ENCODE peak calls at places on chromosomes 6 and 20, in nine cellular contexts. One of them, this sample, is unnamed.

GRCh38 chr6:4940416-4940815 is 63.4 kb downstream of the RPP40 start:
- DNase-seq in NT2/D1: no peak
- DNase-seq in GM13976: no peak
- DNase-seq in progenitor cell of endocrine pancreas: no peak
- DNase-seq in fibroblast of villous mesenchyme: no peak
- DNase-seq in ovary: no peak
- DNase-seq in KG1: no peak
- DNase-seq in HuH-7: no peak
- DNase-seq in astrocyte of the spinal cord: no peak
- DNase-seq in this sample: no peak

GRCh38 chr6:110878751-110879539 is 4.4 kb downstream of the AMD1 start:
- DNase-seq in NT2/D1: no peak
- DNase-seq in GM13976: peak
- DNase-seq in progenitor cell of endocrine pancreas: no peak
- DNase-seq in fibroblast of villous mesenchyme: peak
- DNase-seq in ovary: no peak
- DNase-seq in KG1: no peak
- DNase-seq in HuH-7: no peak
- DNase-seq in astrocyte of the spinal cord: peak
- DNase-seq in this sample: no peak

GRCh38 chr6:127341471-127342202 is 1.8 kb downstream of the ECHDC1 start:
- DNase-seq in NT2/D1: no peak
- DNase-seq in GM13976: peak
- DNase-seq in progenitor cell of endocrine pancreas: no peak
- DNase-seq in fibroblast of villous mesenchyme: no peak
- DNase-seq in ovary: no peak
- DNase-seq in KG1: no peak
- DNase-seq in HuH-7: no peak
- DNase-seq in astrocyte of the spinal cord: no peak
- DNase-seq in this sample: no peak

GRCh38 chr6:72857791-72858190 is 235.9 kb downstream of the KCNQ5 start:
- DNase-seq in NT2/D1: no peak
- DNase-seq in GM13976: no peak
- DNase-seq in progenitor cell of endocrine pancreas: no peak
- DNase-seq in fibroblast of villous mesenchyme: no peak
- DNase-seq in ovary: no peak
- DNase-seq in KG1: no peak
- DNase-seq in HuH-7: no peak
- DNase-seq in astrocyte of the spinal cord: peak
- DNase-seq in this sample: no peak

GRCh38 chr6:121520337-121521163 is 85.1 kb downstream of the GJA1 start:
- DNase-seq in NT2/D1: peak
- DNase-seq in GM13976: no peak
- DNase-seq in progenitor cell of endocrine pancreas: no peak
- DNase-seq in fibroblast of villous mesenchyme: no peak
- DNase-seq in ovary: no peak
- DNase-seq in KG1: no peak
- DNase-seq in HuH-7: no peak
- DNase-seq in astrocyte of the spinal cord: peak
- DNase-seq in this sample: no peak

GRCh38 chr6:113855500-113856010 is 1.6 kb upstream of the MARCKS start:
- DNase-seq in NT2/D1: no peak
- DNase-seq in GM13976: peak
- DNase-seq in progenitor cell of endocrine pancreas: no peak
- DNase-seq in fibroblast of villous mesenchyme: peak
- DNase-seq in ovary: peak
- DNase-seq in KG1: no peak
- DNase-seq in HuH-7: peak
- DNase-seq in astrocyte of the spinal cord: peak
- DNase-seq in this sample: no peak

GRCh38 chr6:34982424-34982852 is 93.4 kb downstream of the ANKS1A start:
- DNase-seq in NT2/D1: no peak
- DNase-seq in GM13976: peak
- DNase-seq in progenitor cell of endocrine pancreas: no peak
- DNase-seq in fibroblast of villous mesenchyme: no peak
- DNase-seq in ovary: no peak
- DNase-seq in KG1: no peak
- DNase-seq in HuH-7: peak
- DNase-seq in astrocyte of the spinal cord: peak
- DNase-seq in this sample: no peak

GRCh38 chr6:109853426-109853825 is 124.7 kb upstream of the GPR6 start:
- DNase-seq in NT2/D1: no peak
- DNase-seq in GM13976: no peak
- DNase-seq in progenitor cell of endocrine pancreas: no peak
- DNase-seq in fibroblast of villous mesenchyme: no peak
- DNase-seq in ovary: no peak
- DNase-seq in KG1: no peak
- DNase-seq in HuH-7: no peak
- DNase-seq in astrocyte of the spinal cord: no peak
- DNase-seq in this sample: no peak

GRCh38 chr20:47370850-47371782 is 14.6 kb upstream of the ZMYND8 start:
- DNase-seq in NT2/D1: no peak
- DNase-seq in GM13976: no peak
- DNase-seq in progenitor cell of endocrine pancreas: no peak
- DNase-seq in fibroblast of villous mesenchyme: no peak
- DNase-seq in ovary: no peak
- DNase-seq in KG1: no peak
- DNase-seq in HuH-7: no peak
- DNase-seq in astrocyte of the spinal cord: peak
- DNase-seq in this sample: no peak

GRCh38 chr20:2300420-2300819 is 4.6 kb downstream of the TGM3 start:
- DNase-seq in NT2/D1: no peak
- DNase-seq in GM13976: no peak
- DNase-seq in progenitor cell of endocrine pancreas: no peak
- DNase-seq in fibroblast of villous mesenchyme: no peak
- DNase-seq in ovary: no peak
- DNase-seq in KG1: no peak
- DNase-seq in HuH-7: no peak
- DNase-seq in astrocyte of the spinal cord: no peak
- DNase-seq in this sample: no peak

GRCh38 chr6:33584700-33585402 is 4.8 kb upstream of the BAK1 start:
- DNase-seq in NT2/D1: no peak
- DNase-seq in GM13976: no peak
- DNase-seq in progenitor cell of endocrine pancreas: no peak
- DNase-seq in fibroblast of villous mesenchyme: no peak
- DNase-seq in ovary: no peak
- DNase-seq in KG1: no peak
- DNase-seq in HuH-7: no peak
- DNase-seq in astrocyte of the spinal cord: no peak
- DNase-seq in this sample: no peak

GRCh38 chr6:119170427-119171407 is 92.3 kb upstream of the FAM184A start:
- DNase-seq in NT2/D1: no peak
- DNase-seq in GM13976: no peak
- DNase-seq in progenitor cell of endocrine pancreas: no peak
- DNase-seq in fibroblast of villous mesenchyme: peak
- DNase-seq in ovary: no peak
- DNase-seq in KG1: no peak
- DNase-seq in HuH-7: peak
- DNase-seq in astrocyte of the spinal cord: no peak
- DNase-seq in this sample: no peak

GRCh38 chr6:37239950-37240713 is 17.4 kb upstream of the TBC1D22B start:
- DNase-seq in NT2/D1: no peak
- DNase-seq in GM13976: peak
- DNase-seq in progenitor cell of endocrine pancreas: no peak
- DNase-seq in fibroblast of villous mesenchyme: peak
- DNase-seq in ovary: peak
- DNase-seq in KG1: peak
- DNase-seq in HuH-7: no peak
- DNase-seq in astrocyte of the spinal cord: peak
- DNase-seq in this sample: peak

GRCh38 chr6:3190056-3190455 is 32.7 kb upstream of the TUBB2A start:
- DNase-seq in NT2/D1: no peak
- DNase-seq in GM13976: no peak
- DNase-seq in progenitor cell of endocrine pancreas: no peak
- DNase-seq in fibroblast of villous mesenchyme: no peak
- DNase-seq in ovary: no peak
- DNase-seq in KG1: no peak
- DNase-seq in HuH-7: no peak
- DNase-seq in astrocyte of the spinal cord: no peak
- DNase-seq in this sample: no peak

GRCh38 chr20:47544852-47545251 is 43.2 kb downstream of the NCOA3 start:
- DNase-seq in NT2/D1: no peak
- DNase-seq in GM13976: no peak
- DNase-seq in progenitor cell of endocrine pancreas: no peak
- DNase-seq in fibroblast of villous mesenchyme: no peak
- DNase-seq in ovary: no peak
- DNase-seq in KG1: no peak
- DNase-seq in HuH-7: no peak
- DNase-seq in astrocyte of the spinal cord: no peak
- DNase-seq in this sample: no peak

GRCh38 chr20:20520776-20521175 is 152.9 kb downstream of the INSM1 start:
- DNase-seq in NT2/D1: no peak
- DNase-seq in GM13976: no peak
- DNase-seq in progenitor cell of endocrine pancreas: no peak
- DNase-seq in fibroblast of villous mesenchyme: peak
- DNase-seq in ovary: no peak
- DNase-seq in KG1: no peak
- DNase-seq in HuH-7: no peak
- DNase-seq in astrocyte of the spinal cord: peak
- DNase-seq in this sample: no peak

GRCh38 chr6:30463651-30464618 is 25.4 kb upstream of the HLA-E start:
- DNase-seq in NT2/D1: no peak
- DNase-seq in GM13976: peak
- DNase-seq in progenitor cell of endocrine pancreas: no peak
- DNase-seq in fibroblast of villous mesenchyme: peak
- DNase-seq in ovary: peak
- DNase-seq in KG1: peak
- DNase-seq in HuH-7: no peak
- DNase-seq in astrocyte of the spinal cord: peak
- DNase-seq in this sample: no peak

GRCh38 chr20:34475979-34476736 is 40.1 kb upstream of the DYNLRB1 start:
- DNase-seq in NT2/D1: no peak
- DNase-seq in GM13976: peak
- DNase-seq in progenitor cell of endocrine pancreas: no peak
- DNase-seq in fibroblast of villous mesenchyme: peak
- DNase-seq in ovary: peak
- DNase-seq in KG1: no peak
- DNase-seq in HuH-7: no peak
- DNase-seq in astrocyte of the spinal cord: peak
- DNase-seq in this sample: no peak

GRCh38 chr20:1937316-1937976 is 42.2 kb downstream of the SIRPA start:
- DNase-seq in NT2/D1: no peak
- DNase-seq in GM13976: no peak
- DNase-seq in progenitor cell of endocrine pancreas: no peak
- DNase-seq in fibroblast of villous mesenchyme: no peak
- DNase-seq in ovary: no peak
- DNase-seq in KG1: no peak
- DNase-seq in HuH-7: no peak
- DNase-seq in astrocyte of the spinal cord: no peak
- DNase-seq in this sample: no peak

GRCh38 chr20:9035129-9035528 is 33.8 kb upstream of the PLCB4 start:
- DNase-seq in NT2/D1: no peak
- DNase-seq in GM13976: no peak
- DNase-seq in progenitor cell of endocrine pancreas: no peak
- DNase-seq in fibroblast of villous mesenchyme: peak
- DNase-seq in ovary: no peak
- DNase-seq in KG1: no peak
- DNase-seq in HuH-7: no peak
- DNase-seq in astrocyte of the spinal cord: peak
- DNase-seq in this sample: no peak

GRCh38 chr6:130717657-130718056 is 109.5 kb upstream of the SMLR1 start:
- DNase-seq in NT2/D1: no peak
- DNase-seq in GM13976: no peak
- DNase-seq in progenitor cell of endocrine pancreas: no peak
- DNase-seq in fibroblast of villous mesenchyme: no peak
- DNase-seq in ovary: no peak
- DNase-seq in KG1: no peak
- DNase-seq in HuH-7: no peak
- DNase-seq in astrocyte of the spinal cord: peak
- DNase-seq in this sample: no peak

GRCh38 chr6:111661541-111662041 is 55.9 kb upstream of the TRAF3IP2 start:
- DNase-seq in NT2/D1: no peak
- DNase-seq in GM13976: no peak
- DNase-seq in progenitor cell of endocrine pancreas: no peak
- DNase-seq in fibroblast of villous mesenchyme: no peak
- DNase-seq in ovary: no peak
- DNase-seq in KG1: no peak
- DNase-seq in HuH-7: no peak
- DNase-seq in astrocyte of the spinal cord: no peak
- DNase-seq in this sample: no peak

GRCh38 chr6:77136086-77136485 is 327.2 kb downstream of the HTR1B start:
- DNase-seq in NT2/D1: no peak
- DNase-seq in GM13976: no peak
- DNase-seq in progenitor cell of endocrine pancreas: no peak
- DNase-seq in fibroblast of villous mesenchyme: no peak
- DNase-seq in ovary: no peak
- DNase-seq in KG1: no peak
- DNase-seq in HuH-7: no peak
- DNase-seq in astrocyte of the spinal cord: peak
- DNase-seq in this sample: no peak

GRCh38 chr6:159033160-159034049 is 11.4 kb downstream of the TAGAP start:
- DNase-seq in NT2/D1: no peak
- DNase-seq in GM13976: no peak
- DNase-seq in progenitor cell of endocrine pancreas: no peak
- DNase-seq in fibroblast of villous mesenchyme: no peak
- DNase-seq in ovary: no peak
- DNase-seq in KG1: no peak
- DNase-seq in HuH-7: no peak
- DNase-seq in astrocyte of the spinal cord: no peak
- DNase-seq in this sample: no peak